ENCODE peak calls at places on chromosomes 1 and 21, in ten cellular contexts. D is activated naive CD4-positive, alpha-beta T cell; K is hepatic stellate cell; V is cardiac muscle cell; Z is NCI-H2029 treated with DMSO at 0.1 percent for 48 hours; I is ascending aorta; U is activated CD4-positive, alpha-beta T cell treated with anti-CD3 and anti-CD28 coated beads, Interleukin-2, amount 10 ng/mL, durations not matched to agents 7 days and 5 days; X is T-helper 2 cell treated with Interferon-gamma antibody and Interleukin-4, amounts not matched to agents 5 μg/mL and 100 μg/mL, for 36 hours; W is G401; B is SK-MEL-5. P is an unnamed sample.

GRCh38 chr21:34579411-34579810 is 35.5 kb downstream of the RCAN1 start:
- DNase-seq in I (no peak), X (no peak), U (no peak), K (peak), D (no peak), Z (no peak), B (no peak), W (no peak), V (peak), P (no peak)

GRCh38 chr1:176794897-176795508 is 332.0 kb downstream of the PAPPA2 start:
- DNase-seq in I (no peak), U (no peak), X (no peak), Z (no peak), K (no peak), B (no peak), D (no peak), W (no peak), V (no peak), P (no peak)

GRCh38 chr1:223209293-223209898 is 66.3 kb upstream of the TLR5 start:
- DNase-seq in D (no peak), V (no peak), Z (no peak), I (no peak), B (no peak), W (no peak), U (no peak), X (no peak), K (no peak), P (no peak)

GRCh38 chr1:43432907-43433306 is 20.8 kb downstream of the HYI start:
- DNase-seq in K (no peak), W (no peak), B (no peak), D (no peak), U (no peak), X (no peak), V (no peak), Z (no peak), I (no peak), P (no peak)

GRCh38 chr1:92291372-92291999 is 7.3 kb downstream of the GLMN start:
- DNase-seq in W (peak), K (peak), D (no peak), U (peak), V (peak), B (peak), X (no peak), Z (no peak), I (no peak), P (peak)

GRCh38 chr1:54549181-54549924 is 1.3 kb downstream of the ACOT11 start:
- DNase-seq in D (no peak), B (no peak), X (no peak), I (no peak), U (no peak), W (no peak), V (no peak), Z (no peak), K (no peak), P (no peak)

GRCh38 chr1:41368801-41369200 is 7.6 kb downstream of the FOXO6 start:
- DNase-seq in W (no peak), X (no peak), Z (no peak), V (no peak), D (no peak), I (no peak), B (no peak), U (no peak), K (no peak), P (no peak)

GRCh38 chr1:188367669-188368068 is 1538.9 kb downstream of the PLA2G4A start:
- DNase-seq in V (no peak), D (no peak), I (no peak), Z (no peak), W (no peak), K (no peak), B (peak), U (no peak), X (no peak), P (no peak)

GRCh38 chr1:94926915-94927404 is at the start of gene CNN3:
- DNase-seq in W (peak), U (peak), I (peak), Z (peak), D (peak), V (peak), K (peak), X (peak), B (peak), P (peak)

GRCh38 chr21:42581676-42582371 is 68.2 kb downstream of the SLC37A1 start:
- DNase-seq in K (no peak), U (no peak), W (no peak), I (no peak), V (no peak), Z (no peak), D (no peak), B (no peak), X (no peak), P (no peak)

GRCh38 chr1:196255762-196256161 is 352.5 kb downstream of the KCNT2 start:
- DNase-seq in B (no peak), U (no peak), X (no peak), I (no peak), V (no peak), D (no peak), W (no peak), K (no peak), Z (no peak), P (no peak)

P was measured in K562.